ENCODE peak calls at places on chromosomes 1 and 21, in four cellular contexts. One of them, this sample, is unnamed.

GRCh38 chr1:94496076-94496755 is 45.3 kb downstream of the F3 start:
- DNase-seq in IMR-90: no peak
- DNase-seq in tibial nerve: no peak
- DNase-seq in testis: no peak
- DNase-seq in this sample: no peak

GRCh38 chr1:225707824-225708223 is 54.9 kb upstream of the ENAH start:
- DNase-seq in IMR-90: no peak
- DNase-seq in tibial nerve: no peak
- DNase-seq in testis: no peak
- DNase-seq in this sample: no peak

GRCh38 chr1:92831368-92831761 is 475 bp upstream of the RPL5 start:
- DNase-seq in IMR-90: no peak
- DNase-seq in tibial nerve: no peak
- DNase-seq in testis: no peak
- DNase-seq in this sample: no peak

GRCh38 chr1:35565742-35566133 is 7.4 kb upstream of the TFAP2E start:
- DNase-seq in IMR-90: no peak
- DNase-seq in tibial nerve: no peak
- DNase-seq in testis: no peak
- DNase-seq in this sample: no peak

GRCh38 chr1:147771216-147772125 is 11.1 kb upstream of the GJA5 start:
- DNase-seq in IMR-90: peak; percentile 5
- DNase-seq in tibial nerve: no peak
- DNase-seq in testis: no peak
- DNase-seq in this sample: peak; percentile 27

GRCh38 chr1:12177999-12178441 is 11.2 kb downstream of the TNFRSF1B start:
- DNase-seq in IMR-90: peak; percentile 93
- DNase-seq in tibial nerve: peak; percentile 66
- DNase-seq in testis: no peak
- DNase-seq in this sample: peak; percentile 72

GRCh38 chr1:230138561-230139239 is 71.7 kb downstream of the GALNT2 start:
- DNase-seq in IMR-90: no peak
- DNase-seq in tibial nerve: no peak
- DNase-seq in testis: no peak
- DNase-seq in this sample: no peak

GRCh38 chr1:21594935-21595897 is 73.9 kb downstream of the RAP1GAP start:
- DNase-seq in IMR-90: peak; percentile 36
- DNase-seq in tibial nerve: peak; percentile 48
- DNase-seq in testis: peak; percentile 85
- DNase-seq in this sample: no peak

GRCh38 chr1:248421384-248421783 is 18.5 kb downstream of the OR2T1 start:
- DNase-seq in IMR-90: no peak
- DNase-seq in tibial nerve: no peak
- DNase-seq in testis: no peak
- DNase-seq in this sample: no peak

GRCh38 chr1:20154306-20154831 is 15.2 kb downstream of the PLA2G2F start:
- DNase-seq in IMR-90: no peak
- DNase-seq in tibial nerve: no peak
- DNase-seq in testis: no peak
- DNase-seq in this sample: no peak

GRCh38 chr1:154567386-154568164 is at the start of gene CHRNB2:
- DNase-seq in IMR-90: no peak
- DNase-seq in tibial nerve: peak; percentile 33
- DNase-seq in testis: peak; percentile 81
- DNase-seq in this sample: peak; percentile 69

GRCh38 chr1:111989531-111990025 is at the start of gene KCND3:
- DNase-seq in IMR-90: peak; percentile 3
- DNase-seq in tibial nerve: no peak
- DNase-seq in testis: peak; percentile 41
- DNase-seq in this sample: peak; percentile 47

GRCh38 chr1:246564839-246565750 is 966 bp downstream of the TFB2M start:
- DNase-seq in IMR-90: no peak
- DNase-seq in tibial nerve: no peak
- DNase-seq in testis: no peak
- DNase-seq in this sample: no peak

GRCh38 chr1:28370220-28371010 is 875 bp downstream of the PHACTR4 start:
- DNase-seq in IMR-90: peak; percentile 48
- DNase-seq in tibial nerve: peak; percentile 9
- DNase-seq in testis: peak; percentile 39
- DNase-seq in this sample: no peak

GRCh38 chr1:93596329-93597089 is 85.1 kb downstream of the BCAR3 start:
- DNase-seq in IMR-90: no peak
- DNase-seq in tibial nerve: no peak
- DNase-seq in testis: no peak
- DNase-seq in this sample: no peak

GRCh38 chr1:228646717-228647522 is 88.4 kb upstream of the RHOU start:
- DNase-seq in IMR-90: peak; percentile 39
- DNase-seq in tibial nerve: peak; percentile 14
- DNase-seq in testis: peak; percentile 27
- DNase-seq in this sample: peak; percentile 31

GRCh38 chr1:167367705-167368104 is 147.0 kb downstream of the POU2F1 start:
- DNase-seq in IMR-90: no peak
- DNase-seq in tibial nerve: no peak
- DNase-seq in testis: no peak
- DNase-seq in this sample: no peak

GRCh38 chr1:44723064-44723463 is 7.9 kb downstream of the RNU5D-1 start:
- DNase-seq in IMR-90: no peak
- DNase-seq in tibial nerve: no peak
- DNase-seq in testis: no peak
- DNase-seq in this sample: no peak

GRCh38 chr1:199002670-199003069 is 363.8 kb downstream of the PTPRC start:
- DNase-seq in IMR-90: no peak
- DNase-seq in tibial nerve: no peak
- DNase-seq in testis: no peak
- DNase-seq in this sample: no peak

GRCh38 chr1:188127507-188127906 is 1298.8 kb downstream of the PLA2G4A start:
- DNase-seq in IMR-90: no peak
- DNase-seq in tibial nerve: no peak
- DNase-seq in testis: no peak
- DNase-seq in this sample: no peak

GRCh38 chr1:53554592-53555305 is 95.5 kb downstream of the DMRTB1 start:
- DNase-seq in IMR-90: no peak
- DNase-seq in tibial nerve: no peak
- DNase-seq in testis: no peak
- DNase-seq in this sample: no peak

GRCh38 chr1:2840036-2840809 is 38.7 kb upstream of the TTC34 start:
- DNase-seq in IMR-90: no peak
- DNase-seq in tibial nerve: no peak
- DNase-seq in testis: no peak
- DNase-seq in this sample: no peak

GRCh38 chr1:55823521-55824296 is 608.5 kb upstream of the USP24 start:
- DNase-seq in IMR-90: peak; percentile 64
- DNase-seq in tibial nerve: no peak
- DNase-seq in testis: no peak
- DNase-seq in this sample: no peak

GRCh38 chr1:246907472-246907871 is 24.3 kb downstream of the AHCTF1 start:
- DNase-seq in IMR-90: peak; percentile 72
- DNase-seq in tibial nerve: peak; percentile 22
- DNase-seq in testis: no peak
- DNase-seq in this sample: no peak

GRCh38 chr21:37264808-37265207 is 2.3 kb downstream of the VPS26C start:
- DNase-seq in IMR-90: no peak
- DNase-seq in tibial nerve: no peak
- DNase-seq in testis: no peak
- DNase-seq in this sample: no peak

GRCh38 chr1:26618561-26618960 is 77.3 kb upstream of the ARID1A start:
- DNase-seq in IMR-90: no peak
- DNase-seq in tibial nerve: no peak
- DNase-seq in testis: no peak
- DNase-seq in this sample: no peak

GRCh38 chr1:193408782-193409293 is 222.4 kb upstream of the B3GALT2 start:
- DNase-seq in IMR-90: peak; percentile 75
- DNase-seq in tibial nerve: peak; percentile 51
- DNase-seq in testis: peak; percentile 93
- DNase-seq in this sample: peak; percentile 73

GRCh38 chr1:158998781-158999161 is 10.9 kb upstream of the IFI16 start:
- DNase-seq in IMR-90: peak; percentile 61
- DNase-seq in tibial nerve: peak; percentile 85
- DNase-seq in testis: peak; percentile 82
- DNase-seq in this sample: peak; percentile 70

GRCh38 chr1:235056937-235057336 is 71.7 kb downstream of the TOMM20 start:
- DNase-seq in IMR-90: no peak
- DNase-seq in tibial nerve: no peak
- DNase-seq in testis: no peak
- DNase-seq in this sample: no peak

GRCh38 chr1:222616535-222616934 is 1.4 kb upstream of the MIA3 start:
- DNase-seq in IMR-90: peak; percentile 91
- DNase-seq in tibial nerve: no peak
- DNase-seq in testis: no peak
- DNase-seq in this sample: peak; percentile 45

GRCh38 chr1:9315411-9316079 is 22.9 kb downstream of the SPSB1 start:
- DNase-seq in IMR-90: peak; percentile 91
- DNase-seq in tibial nerve: no peak
- DNase-seq in testis: peak; percentile 45
- DNase-seq in this sample: no peak

GRCh38 chr1:23558140-23558871 is 995 bp downstream of the ID3 start:
- DNase-seq in IMR-90: peak; percentile 48
- DNase-seq in tibial nerve: no peak
- DNase-seq in testis: peak; percentile 32
- DNase-seq in this sample: peak; percentile 53
- H3K4me1 ChIP-seq in IMR-90: peaks cover 37% of the 10 kb centered on the region
- H3K4me1 ChIP-seq in tibial nerve: peaks cover 70% of the 10 kb centered on the region
- H3K4me1 ChIP-seq in testis: peaks cover 42% of the 10 kb centered on the region
- H3K4me1 ChIP-seq in this sample: no peaks in the 10 kb centered on the region

GRCh38 chr1:233230011-233230410 is 65.5 kb downstream of the PCNX2 start:
- DNase-seq in IMR-90: peak; percentile 69
- DNase-seq in tibial nerve: no peak
- DNase-seq in testis: no peak
- DNase-seq in this sample: no peak
- TF ChIP-seq CTCF in IMR-90: no peak
- TF ChIP-seq CTCF in tibial nerve: no peak
- TF ChIP-seq CTCF in testis: no peak
- TF ChIP-seq CTCF in this sample: no peak

GRCh38 chr21:36135391-36136094 is 664 bp downstream of the CBR3 start:
- DNase-seq in IMR-90: peak; percentile 83
- DNase-seq in tibial nerve: peak; percentile 61
- DNase-seq in testis: peak; percentile 71
- DNase-seq in this sample: peak; percentile 72

GRCh38 chr21:36145259-36145658 is 10.4 kb downstream of the CBR3 start:
- DNase-seq in IMR-90: no peak
- DNase-seq in tibial nerve: no peak
- DNase-seq in testis: no peak
- DNase-seq in this sample: no peak

GRCh38 chr21:36141513-36141925 is 6.6 kb downstream of the CBR3 start:
- DNase-seq in IMR-90: peak; percentile 89
- DNase-seq in tibial nerve: peak; percentile 87
- DNase-seq in testis: peak; percentile 93
- DNase-seq in this sample: peak; percentile 88
- TF ChIP-seq POLR2A in IMR-90: no peak
- TF ChIP-seq POLR2A in tibial nerve: no peak
- TF ChIP-seq POLR2A in testis: no peak
- TF ChIP-seq POLR2A in this sample: no peak

GRCh38 chr1:178935610-178936009 is 64.7 kb upstream of the ANGPTL1 start:
- DNase-seq in IMR-90: no peak
- DNase-seq in tibial nerve: no peak
- DNase-seq in testis: no peak
- DNase-seq in this sample: no peak

GRCh38 chr1:178938959-178939317 is 68.1 kb upstream of the ANGPTL1 start:
- DNase-seq in IMR-90: peak; percentile 27
- DNase-seq in tibial nerve: peak; percentile 60
- DNase-seq in testis: peak; percentile 75
- DNase-seq in this sample: peak; percentile 91

GRCh38 chr1:178938281-178938958 is 67.5 kb upstream of the ANGPTL1 start:
- DNase-seq in IMR-90: no peak
- DNase-seq in tibial nerve: no peak
- DNase-seq in testis: no peak
- DNase-seq in this sample: peak; percentile 44

GRCh38 chr1:178939328-178939727 is 68.5 kb upstream of the ANGPTL1 start:
- DNase-seq in IMR-90: no peak
- DNase-seq in tibial nerve: peak; percentile 45
- DNase-seq in testis: peak; percentile 52
- DNase-seq in this sample: no peak

DNA sequence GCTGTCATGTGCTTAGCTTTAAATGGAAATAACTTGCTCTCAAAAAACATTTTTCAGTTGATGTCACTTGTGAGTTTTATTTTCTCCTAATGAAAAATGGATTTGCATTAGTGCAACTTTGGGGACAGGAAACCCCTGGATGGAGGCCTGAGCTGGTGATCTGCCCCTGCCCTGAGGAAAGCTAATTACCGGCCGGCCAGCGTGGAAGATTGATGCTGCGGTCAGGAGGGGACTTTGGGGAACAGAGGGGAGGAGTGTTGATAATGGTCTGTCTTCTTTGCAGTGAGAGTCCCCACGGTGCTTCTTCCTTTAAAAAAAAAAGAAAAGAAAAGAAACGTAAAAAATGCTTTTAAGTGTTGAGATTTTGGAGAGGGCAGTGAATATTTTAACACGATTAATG is 66.9 kb upstream of the ANGPTL1 start:
- DNase-seq in IMR-90: no peak
- DNase-seq in tibial nerve: no peak
- DNase-seq in testis: no peak
- DNase-seq in this sample: peak; percentile 70
- H3K4me1 ChIP-seq in IMR-90: peaks cover 7% of the 10 kb centered on the region
- H3K4me1 ChIP-seq in tibial nerve: peaks cover 89% of the 10 kb centered on the region
- H3K4me1 ChIP-seq in testis: peaks cover 43% of the 10 kb centered on the region
- H3K4me1 ChIP-seq in this sample: peaks cover 14% of the 10 kb centered on the region

GRCh38 chr1:118459871-118460270 is 274.8 kb upstream of the SPAG17 start:
- DNase-seq in IMR-90: no peak
- DNase-seq in tibial nerve: no peak
- DNase-seq in testis: no peak
- DNase-seq in this sample: no peak

GRCh38 chr1:118461154-118461553 is 276.1 kb upstream of the SPAG17 start:
- DNase-seq in IMR-90: no peak
- DNase-seq in tibial nerve: no peak
- DNase-seq in testis: no peak
- DNase-seq in this sample: no peak
- TF ChIP-seq CTCF in IMR-90: no peak
- TF ChIP-seq CTCF in tibial nerve: no peak
- TF ChIP-seq CTCF in testis: no peak
- TF ChIP-seq CTCF in this sample: no peak

This sample was measured in uterus.